ENCODE peak calls at places on chromosomes 1 and 21, in four cellular contexts. One of them, this sample, is unnamed.

GRCh38 chr1:225812488-225813249 is 2.7 kb downstream of the EPHX1 start:
- DNase-seq in H7: no peak
- DNase-seq in bronchial epithelial cell: no peak
- DNase-seq in left ventricle myocardium inferior: no peak
- DNase-seq in this sample: no peak

GRCh38 chr21:37565530-37566223 is 199.1 kb downstream of the DYRK1A start:
- DNase-seq in bronchial epithelial cell: no peak
- DNase-seq in H7: no peak
- DNase-seq in left ventricle myocardium inferior: no peak
- DNase-seq in this sample: no peak

GRCh38 chr1:22376001-22376400 is 75.7 kb upstream of the ZBTB40 start:
- DNase-seq in left ventricle myocardium inferior: no peak
- DNase-seq in H7: no peak
- DNase-seq in bronchial epithelial cell: no peak
- DNase-seq in this sample: no peak

GRCh38 chr1:154371436-154371835 is 33.7 kb upstream of the IL6R start:
- DNase-seq in bronchial epithelial cell: no peak
- DNase-seq in H7: no peak
- DNase-seq in left ventricle myocardium inferior: no peak
- DNase-seq in this sample: no peak

GRCh38 chr21:40425981-40426380 is 421.0 kb downstream of the DSCAM start:
- DNase-seq in left ventricle myocardium inferior: no peak
- DNase-seq in bronchial epithelial cell: no peak
- DNase-seq in H7: no peak
- DNase-seq in this sample: no peak

GRCh38 chr21:45054162-45054926 is 20.0 kb upstream of the ADARB1 start:
- DNase-seq in left ventricle myocardium inferior: no peak
- DNase-seq in bronchial epithelial cell: no peak
- DNase-seq in H7: peak
- DNase-seq in this sample: no peak

GRCh38 chr1:109881906-109882287 is 28.8 kb upstream of the CSF1 start:
- DNase-seq in H7: no peak
- DNase-seq in left ventricle myocardium inferior: no peak
- DNase-seq in bronchial epithelial cell: no peak
- DNase-seq in this sample: no peak

GRCh38 chr1:111127923-111128643 is 11.8 kb downstream of the DRAM2 start:
- DNase-seq in left ventricle myocardium inferior: no peak
- DNase-seq in H7: no peak
- DNase-seq in bronchial epithelial cell: no peak
- DNase-seq in this sample: no peak

GRCh38 chr1:89609781-89610456 is 23.0 kb upstream of the LRRC8C start:
- DNase-seq in H7: no peak
- DNase-seq in bronchial epithelial cell: no peak
- DNase-seq in left ventricle myocardium inferior: peak
- DNase-seq in this sample: no peak

GRCh38 chr1:6601049-6601864 is 1.4 kb downstream of the KLHL21 start:
- DNase-seq in H7: peak
- DNase-seq in bronchial epithelial cell: peak
- DNase-seq in left ventricle myocardium inferior: peak
- DNase-seq in this sample: peak

GRCh38 chr1:92169161-92169560 is 48.6 kb upstream of the C1orf146 start:
- DNase-seq in left ventricle myocardium inferior: no peak
- DNase-seq in bronchial epithelial cell: no peak
- DNase-seq in H7: no peak
- DNase-seq in this sample: no peak

GRCh38 chr21:32803651-32804050 is 32.1 kb upstream of the PAXBP1 start:
- DNase-seq in bronchial epithelial cell: no peak
- DNase-seq in H7: no peak
- DNase-seq in left ventricle myocardium inferior: no peak
- DNase-seq in this sample: no peak

GRCh38 chr1:110944806-110945205 is 18.9 kb downstream of the LRIF1 start:
- DNase-seq in H7: no peak
- DNase-seq in bronchial epithelial cell: no peak
- DNase-seq in left ventricle myocardium inferior: no peak
- DNase-seq in this sample: no peak

GRCh38 chr1:206490643-206491421 is 16.5 kb upstream of the RASSF5 start:
- DNase-seq in bronchial epithelial cell: no peak
- DNase-seq in H7: no peak
- DNase-seq in left ventricle myocardium inferior: no peak
- DNase-seq in this sample: no peak

GRCh38 chr21:16072692-16073091 is 342.9 kb downstream of the USP25 start:
- DNase-seq in H7: no peak
- DNase-seq in left ventricle myocardium inferior: no peak
- DNase-seq in bronchial epithelial cell: no peak
- DNase-seq in this sample: peak

GRCh38 chr1:211623510-211623909 is 44.5 kb upstream of the SLC30A1 start:
- DNase-seq in bronchial epithelial cell: no peak
- DNase-seq in H7: no peak
- DNase-seq in left ventricle myocardium inferior: no peak
- DNase-seq in this sample: no peak

GRCh38 chr1:19765623-19766022 is 34.1 kb downstream of the TMCO4 start:
- DNase-seq in left ventricle myocardium inferior: no peak
- DNase-seq in bronchial epithelial cell: peak
- DNase-seq in H7: no peak
- DNase-seq in this sample: no peak

DNA sequence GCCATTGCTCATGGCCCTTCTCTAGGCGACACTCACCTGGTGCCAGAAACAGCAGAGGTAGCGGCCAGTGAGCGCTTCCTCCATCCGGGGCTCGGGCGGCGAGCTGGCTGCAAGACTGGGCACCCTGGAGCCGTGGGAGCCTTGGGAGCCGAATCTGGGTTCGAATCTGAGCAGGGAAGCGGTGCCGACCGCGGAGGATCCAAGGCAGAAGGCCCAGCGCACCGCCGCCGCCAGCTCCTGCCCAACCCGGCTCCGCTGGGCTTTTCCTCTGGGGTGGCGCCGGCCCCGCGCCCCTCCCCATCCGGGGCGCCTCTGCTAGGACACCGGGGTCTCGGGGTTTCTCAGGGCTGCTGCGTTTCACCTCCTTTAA is 1.7 kb upstream of the PRDM16 start:
- DNase-seq in left ventricle myocardium inferior: peak
- DNase-seq in H7: peak
- DNase-seq in bronchial epithelial cell: no peak
- DNase-seq in this sample: peak
- H3K4me3 ChIP-seq in left ventricle myocardium inferior: peak
- H3K4me3 ChIP-seq in H7: no peak
- H3K4me3 ChIP-seq in bronchial epithelial cell: no peak
- H3K4me3 ChIP-seq in this sample: peak

GRCh38 chr1:231418101-231418740 is 3.9 kb downstream of the EGLN1 start:
- DNase-seq in bronchial epithelial cell: no peak
- DNase-seq in left ventricle myocardium inferior: no peak
- DNase-seq in H7: no peak
- DNase-seq in this sample: no peak
- H3K4me3 ChIP-seq in bronchial epithelial cell: no peak
- H3K4me3 ChIP-seq in left ventricle myocardium inferior: peak
- H3K4me3 ChIP-seq in H7: no peak
- H3K4me3 ChIP-seq in this sample: peak

GRCh38 chr21:28747464-28747863 is 245.2 kb downstream of the LTN1 start:
- DNase-seq in bronchial epithelial cell: no peak
- DNase-seq in H7: no peak
- DNase-seq in left ventricle myocardium inferior: no peak
- DNase-seq in this sample: no peak

GRCh38 chr21:28754127-28754611 is 238.5 kb downstream of the LTN1 start:
- DNase-seq in left ventricle myocardium inferior: peak
- DNase-seq in bronchial epithelial cell: no peak
- DNase-seq in H7: no peak
- DNase-seq in this sample: no peak

GRCh38 chr21:28752131-28752530 is 240.5 kb downstream of the LTN1 start:
- DNase-seq in left ventricle myocardium inferior: no peak
- DNase-seq in bronchial epithelial cell: no peak
- DNase-seq in H7: no peak
- DNase-seq in this sample: no peak

GRCh38 chr21:28754862-28755261 is 237.8 kb downstream of the LTN1 start:
- DNase-seq in H7: no peak
- DNase-seq in left ventricle myocardium inferior: no peak
- DNase-seq in bronchial epithelial cell: no peak
- DNase-seq in this sample: no peak

GRCh38 chr21:28750565-28750964 is 242.1 kb downstream of the LTN1 start:
- DNase-seq in left ventricle myocardium inferior: no peak
- DNase-seq in bronchial epithelial cell: no peak
- DNase-seq in H7: no peak
- DNase-seq in this sample: no peak
- H3K4me3 ChIP-seq in left ventricle myocardium inferior: no peak
- H3K4me3 ChIP-seq in bronchial epithelial cell: no peak
- H3K4me3 ChIP-seq in H7: no peak
- H3K4me3 ChIP-seq in this sample: no peak

GRCh38 chr1:193366764-193367507 is 180.5 kb upstream of the B3GALT2 start:
- DNase-seq in bronchial epithelial cell: no peak
- DNase-seq in left ventricle myocardium inferior: no peak
- DNase-seq in H7: no peak
- DNase-seq in this sample: no peak

GRCh38 chr1:193372553-193372952 is 186.1 kb upstream of the B3GALT2 start:
- DNase-seq in H7: no peak
- DNase-seq in left ventricle myocardium inferior: no peak
- DNase-seq in bronchial epithelial cell: no peak
- DNase-seq in this sample: no peak

GRCh38 chr1:193367863-193368262 is 181.4 kb upstream of the B3GALT2 start:
- DNase-seq in H7: no peak
- DNase-seq in left ventricle myocardium inferior: no peak
- DNase-seq in bronchial epithelial cell: no peak
- DNase-seq in this sample: no peak

DNA sequence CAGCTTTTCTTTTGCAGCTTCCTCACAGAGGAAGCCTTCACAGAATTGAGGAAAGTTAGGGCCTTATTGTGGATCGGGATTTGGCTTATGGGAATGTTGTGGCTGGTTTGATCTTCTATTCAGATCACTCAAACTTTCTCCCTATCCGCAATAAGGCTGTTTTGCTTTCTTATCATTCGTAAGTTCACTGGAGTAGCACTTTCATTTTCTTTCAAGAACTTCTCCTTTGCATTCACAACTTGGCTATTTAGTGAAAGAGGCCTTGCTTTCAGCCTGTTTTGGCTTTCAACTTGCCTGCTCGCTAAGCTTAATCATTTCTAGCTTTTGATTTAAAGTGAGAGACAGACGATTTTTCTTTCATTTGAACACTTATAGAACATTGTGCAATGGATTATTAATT is 181.9 kb upstream of the B3GALT2 start:
- DNase-seq in left ventricle myocardium inferior: no peak
- DNase-seq in H7: no peak
- DNase-seq in bronchial epithelial cell: no peak
- DNase-seq in this sample: no peak
- H3K4me3 ChIP-seq in left ventricle myocardium inferior: no peak
- H3K4me3 ChIP-seq in H7: no peak
- H3K4me3 ChIP-seq in bronchial epithelial cell: no peak
- H3K4me3 ChIP-seq in this sample: no peak

GRCh38 chr1:205475855-205476254 is 20.0 kb upstream of the BLACAT1 start:
- DNase-seq in left ventricle myocardium inferior: no peak
- DNase-seq in H7: no peak
- DNase-seq in bronchial epithelial cell: no peak
- DNase-seq in this sample: no peak

GRCh38 chr1:205477759-205478247 is 22.0 kb upstream of the BLACAT1 start:
- DNase-seq in bronchial epithelial cell: peak
- DNase-seq in H7: no peak
- DNase-seq in left ventricle myocardium inferior: peak
- DNase-seq in this sample: no peak

GRCh38 chr1:205474571-205474970 is 18.7 kb upstream of the BLACAT1 start:
- DNase-seq in bronchial epithelial cell: no peak
- DNase-seq in left ventricle myocardium inferior: no peak
- DNase-seq in H7: no peak
- DNase-seq in this sample: no peak

GRCh38 chr1:205477121-205477758 is 21.4 kb upstream of the BLACAT1 start:
- DNase-seq in bronchial epithelial cell: no peak
- DNase-seq in left ventricle myocardium inferior: no peak
- DNase-seq in H7: peak
- DNase-seq in this sample: no peak

DNA sequence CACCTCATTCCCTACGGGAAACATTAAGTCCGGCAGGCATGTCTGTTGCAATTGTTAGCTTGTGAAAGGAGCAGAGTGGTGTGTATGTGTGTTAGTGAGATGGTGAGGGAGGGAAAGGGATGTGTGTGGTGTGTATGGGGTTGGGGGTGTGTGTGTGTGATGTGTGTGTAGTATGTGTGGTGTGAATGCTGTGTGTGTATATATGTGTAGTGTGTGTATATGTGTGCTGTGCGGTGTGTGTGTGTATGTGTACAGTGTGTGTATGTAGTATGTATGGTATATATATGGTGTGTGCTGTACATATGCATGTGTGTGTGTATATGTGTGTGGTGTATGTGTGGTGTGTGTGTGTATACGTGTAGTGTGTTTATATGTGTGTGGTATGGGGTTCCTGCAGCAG is 20.8 kb upstream of the BLACAT1 start:
- DNase-seq in bronchial epithelial cell: no peak
- DNase-seq in left ventricle myocardium inferior: no peak
- DNase-seq in H7: no peak
- DNase-seq in this sample: no peak
- H3K4me3 ChIP-seq in bronchial epithelial cell: no peak
- H3K4me3 ChIP-seq in left ventricle myocardium inferior: no peak
- H3K4me3 ChIP-seq in H7: no peak
- H3K4me3 ChIP-seq in this sample: no peak

GRCh38 chr1:85289848-85290335 is 13.5 kb upstream of the BCL10 start:
- DNase-seq in H7: no peak
- DNase-seq in bronchial epithelial cell: peak
- DNase-seq in left ventricle myocardium inferior: no peak
- DNase-seq in this sample: no peak
- H3K4me3 ChIP-seq in H7: no peak
- H3K4me3 ChIP-seq in bronchial epithelial cell: no peak
- H3K4me3 ChIP-seq in left ventricle myocardium inferior: no peak
- H3K4me3 ChIP-seq in this sample: no peak

GRCh38 chr21:34836103-34836932 is 167.5 kb downstream of the CLIC6 start:
- DNase-seq in left ventricle myocardium inferior: no peak
- DNase-seq in H7: no peak
- DNase-seq in bronchial epithelial cell: peak
- DNase-seq in this sample: no peak
- H3K4me3 ChIP-seq in left ventricle myocardium inferior: no peak
- H3K4me3 ChIP-seq in H7: no peak
- H3K4me3 ChIP-seq in bronchial epithelial cell: no peak
- H3K4me3 ChIP-seq in this sample: no peak